ENCODE peak calls at places on chromosomes 7 and 10, in five cellular contexts. L, Z, B, N and W are unnamed samples.

GRCh38 chr7:28626629-28627262 is 214.4 kb downstream of the CREB5 start:
- DNase-seq in Z (peak; percentile 45), B (no peak), N (peak; percentile 25), L (peak; percentile 60), W (peak; percentile 36)

GRCh38 chr10:82742901-82743300 is 867.9 kb downstream of the NRG3 start:
- DNase-seq in B (no peak), L (no peak), N (no peak), Z (no peak), W (no peak)

GRCh38 chr7:38274927-38275326 is 1.5 kb upstream of the TARP start:
- DNase-seq in Z (no peak), L (no peak), B (no peak), N (no peak), W (no peak)

GRCh38 chr7:151382079-151382885 is 27.6 kb downstream of the WDR86 start:
- DNase-seq in B (no peak), Z (no peak), L (no peak), N (no peak), W (no peak)

GRCh38 chr10:21364196-21365114 is 161.0 kb downstream of the SKIDA1 start:
- DNase-seq in B (no peak), N (peak; percentile 89), Z (no peak), L (no peak), W (peak; percentile 74)

GRCh38 chr7:99624487-99624886 is 7.7 kb downstream of the ZSCAN25 start:
- DNase-seq in L (no peak), N (no peak), B (no peak), Z (no peak), W (no peak)

GRCh38 chr7:24572421-24573007 is 738 bp upstream of the PALS2 start:
- DNase-seq in B (no peak), Z (peak; percentile 20), N (peak; percentile 13), L (peak; percentile 54), W (peak; percentile 32)

GRCh38 chr7:35555934-35556333 is 139.0 kb downstream of the HERPUD2 start:
- DNase-seq in B (no peak), L (no peak), N (peak; percentile 43), Z (no peak), W (peak; percentile 16)

GRCh38 chr7:143455494-143455893 is 12.2 kb downstream of the TAS2R60 start:
- DNase-seq in Z (no peak), B (no peak), L (no peak), N (no peak), W (no peak)

GRCh38 chr10:86285136-86285790 is 81.3 kb downstream of the GRID1 start:
- DNase-seq in N (no peak), B (no peak), L (peak; percentile 66), Z (no peak), W (no peak)

GRCh38 chr10:121392657-121393056 is 205.6 kb downstream of the FGFR2 start:
- DNase-seq in B (no peak), Z (no peak), N (no peak), L (no peak), W (no peak)

GRCh38 chr7:94145602-94146001 is 141.4 kb upstream of the BET1 start:
- DNase-seq in B (no peak), L (no peak), N (no peak), Z (no peak), W (peak; percentile 52)

GRCh38 chr10:80324086-80324485 is 32.5 kb downstream of the DYDC1 start:
- DNase-seq in L (no peak), Z (no peak), B (no peak), N (no peak), W (peak; percentile 16)

GRCh38 chr7:55971045-55971444 is 6.7 kb downstream of the NIPSNAP2 start:
- DNase-seq in Z (no peak), N (no peak), B (no peak), L (no peak), W (no peak)

GRCh38 chr10:46080886-46081285 is 34.8 kb upstream of the MSMB start:
- DNase-seq in L (no peak), Z (no peak), N (no peak), B (no peak), W (no peak)

GRCh38 chr7:50353894-50354595 is 49.5 kb downstream of the IKZF1 start:
- DNase-seq in L (no peak), N (no peak), B (no peak), Z (no peak), W (no peak)

GRCh38 chr10:132942740-132943554 is 577 bp upstream of the CFAP46 start:
- DNase-seq in B (no peak), N (no peak), L (peak; percentile 61), Z (no peak), W (no peak)

GRCh38 chr7:18754766-18755165 is 259.2 kb downstream of the HDAC9 start:
- DNase-seq in L (no peak), Z (no peak), N (no peak), B (no peak), W (peak; percentile 16)

GRCh38 chr10:110893559-110894179 is 21.9 kb downstream of the PDCD4 start:
- DNase-seq in B (no peak), Z (peak; percentile 37), L (peak; percentile 41), N (peak; percentile 34), W (peak; percentile 46)

GRCh38 chr7:133290041-133290440 is 37.2 kb downstream of the EXOC4 start:
- DNase-seq in L (no peak), B (no peak), Z (no peak), N (no peak), W (peak; percentile 50)

GRCh38 chr10:32459072-32459703 is 13.2 kb downstream of the CCDC7 start:
- DNase-seq in B (no peak), Z (no peak), L (no peak), N (no peak), W (no peak)

GRCh38 chr7:105656922-105657521 is 75.7 kb upstream of the EFCAB10 start:
- DNase-seq in N (no peak), L (peak; percentile 59), B (no peak), Z (peak; percentile 86), W (no peak)

GRCh38 chr7:107158028-107158427 is 10.8 kb upstream of the HBP1 start:
- DNase-seq in N (no peak), Z (no peak), B (no peak), L (no peak), W (no peak)

GRCh38 chr10:86650151-86650550 is 4.2 kb upstream of the OPN4 start:
- DNase-seq in Z (no peak), B (no peak), L (peak; percentile 29), N (no peak), W (no peak)

GRCh38 chr7:46011059-46011458 is 90.0 kb upstream of the IGFBP3 start:
- DNase-seq in Z (no peak), N (no peak), L (no peak), B (no peak), W (no peak)

GRCh38 chr7:11689096-11689495 is 142.9 kb downstream of the THSD7A start:
- DNase-seq in L (no peak), B (no peak), N (no peak), Z (no peak), W (no peak)

GRCh38 chr10:127922675-127923366 is 15.9 kb downstream of the PTPRE start:
- DNase-seq in Z (no peak), N (peak; percentile 9), L (peak; percentile 54), B (no peak), W (peak; percentile 55)
- TF ChIP-seq MXI1 in Z (no peak), N (no peak), L (no peak), B (no peak), W (no peak)

GRCh38 chr10:120387326-120387725 is 69.7 kb upstream of the PLPP4 start:
- DNase-seq in N (no peak), B (no peak), Z (no peak), L (no peak), W (no peak)
- TF ChIP-seq MXI1 in N (no peak), B (no peak), Z (no peak), L (no peak), W (no peak)

GRCh38 chr10:115936926-115937755 is 335.9 kb downstream of the GFRA1 start:
- DNase-seq in N (no peak), Z (no peak), L (no peak), B (no peak), W (peak; percentile 69)
- TF ChIP-seq MXI1 in N (no peak), Z (no peak), L (no peak), B (no peak), W (no peak)

DNA sequence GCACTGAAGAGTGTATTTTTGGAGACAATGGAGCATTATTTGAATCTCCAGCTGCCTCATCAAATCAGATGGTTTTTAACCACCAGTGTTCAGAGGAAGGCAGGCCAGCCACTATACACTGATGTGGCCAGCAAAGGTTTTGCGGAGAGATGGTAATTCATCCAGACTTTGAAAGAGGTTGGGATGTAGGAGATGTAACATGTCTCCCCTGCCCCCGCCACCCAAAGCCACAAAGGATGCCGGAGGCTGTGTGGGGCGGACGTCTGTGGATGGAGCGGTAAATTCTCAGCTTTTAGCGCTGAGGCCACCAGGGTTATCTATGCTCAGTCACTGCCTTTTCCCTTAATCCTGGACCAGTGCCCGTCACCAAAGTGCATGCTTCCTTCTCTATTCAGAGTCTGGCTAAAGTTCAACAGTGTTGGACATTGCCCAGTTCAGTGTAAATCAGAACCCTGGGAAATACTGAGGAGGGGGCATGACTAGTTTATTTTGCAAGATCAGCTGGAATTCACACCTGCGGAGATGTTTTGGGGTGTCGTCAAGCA is 3.7 kb upstream of the TRIP6 start:
- DNase-seq in Z (peak; percentile 53), N (peak; percentile 50), B (no peak), L (no peak), W (peak; percentile 34)
- TF ChIP-seq MXI1 in Z (no peak), N (no peak), B (no peak), L (no peak), W (no peak)